ENCODE peak calls at places on chromosomes 5 and 9, in ten cellular contexts. One of them, this sample, is unnamed.
A peak's percentile ranks its signal among the peaks of the same experiment; 100 is the strongest.

GRCh38 chr9:77495834-77496671 is 152.1 kb downstream of the GNA14 start:
- DNase-seq in RWPE2: no peak
- DNase-seq in fibroblast of lung: peak; percentile 83
- DNase-seq in kidney: no peak
- DNase-seq in neural progenitor cell: no peak
- DNase-seq in brain microvascular endothelial cell: peak; percentile 59
- DNase-seq in Peyer's patch: no peak
- DNase-seq in epithelial cell of esophagus: peak; percentile 15
- DNase-seq in BE2C: no peak
- DNase-seq in B cell: no peak
- DNase-seq in this sample: no peak

GRCh38 chr5:65951330-65951729 is 25.0 kb downstream of the ERBIN start:
- DNase-seq in brain microvascular endothelial cell: no peak
- DNase-seq in kidney: no peak
- DNase-seq in neural progenitor cell: no peak
- DNase-seq in B cell: no peak
- DNase-seq in epithelial cell of esophagus: no peak
- DNase-seq in RWPE2: no peak
- DNase-seq in BE2C: no peak
- DNase-seq in Peyer's patch: no peak
- DNase-seq in fibroblast of lung: no peak
- DNase-seq in this sample: no peak

GRCh38 chr9:98040212-98040611 is 16.3 kb upstream of the NANS start:
- DNase-seq in brain microvascular endothelial cell: no peak
- DNase-seq in RWPE2: no peak
- DNase-seq in Peyer's patch: no peak
- DNase-seq in fibroblast of lung: no peak
- DNase-seq in epithelial cell of esophagus: no peak
- DNase-seq in BE2C: no peak
- DNase-seq in B cell: no peak
- DNase-seq in kidney: no peak
- DNase-seq in neural progenitor cell: no peak
- DNase-seq in this sample: no peak

GRCh38 chr5:146249801-146250200 is 46.4 kb downstream of the RBM27 start:
- DNase-seq in epithelial cell of esophagus: no peak
- DNase-seq in BE2C: no peak
- DNase-seq in kidney: no peak
- DNase-seq in Peyer's patch: no peak
- DNase-seq in B cell: peak; percentile 15
- DNase-seq in brain microvascular endothelial cell: no peak
- DNase-seq in RWPE2: no peak
- DNase-seq in neural progenitor cell: no peak
- DNase-seq in fibroblast of lung: no peak
- DNase-seq in this sample: peak; percentile 5

GRCh38 chr9:86939896-86940295 is 7.4 kb downstream of the GAS1 start:
- DNase-seq in kidney: no peak
- DNase-seq in neural progenitor cell: no peak
- DNase-seq in epithelial cell of esophagus: no peak
- DNase-seq in B cell: no peak
- DNase-seq in fibroblast of lung: no peak
- DNase-seq in RWPE2: no peak
- DNase-seq in Peyer's patch: no peak
- DNase-seq in BE2C: no peak
- DNase-seq in brain microvascular endothelial cell: no peak
- DNase-seq in this sample: no peak

GRCh38 chr9:33719581-33720374 is 75.6 kb upstream of the PRSS3 start:
- DNase-seq in BE2C: peak; percentile 59
- DNase-seq in neural progenitor cell: peak; percentile 56
- DNase-seq in fibroblast of lung: no peak
- DNase-seq in epithelial cell of esophagus: peak; percentile 40
- DNase-seq in RWPE2: no peak
- DNase-seq in B cell: peak; percentile 26
- DNase-seq in Peyer's patch: no peak
- DNase-seq in kidney: no peak
- DNase-seq in brain microvascular endothelial cell: no peak
- DNase-seq in this sample: no peak

GRCh38 chr5:151601376-151601775 is 10.2 kb upstream of the FAT2 start:
- DNase-seq in B cell: no peak
- DNase-seq in Peyer's patch: no peak
- DNase-seq in kidney: no peak
- DNase-seq in neural progenitor cell: no peak
- DNase-seq in BE2C: no peak
- DNase-seq in brain microvascular endothelial cell: no peak
- DNase-seq in epithelial cell of esophagus: no peak
- DNase-seq in fibroblast of lung: no peak
- DNase-seq in RWPE2: no peak
- DNase-seq in this sample: no peak

GRCh38 chr9:69295872-69296562 is 29.0 kb upstream of the ENTREP1 start:
- DNase-seq in epithelial cell of esophagus: peak; percentile 42
- DNase-seq in BE2C: no peak
- DNase-seq in neural progenitor cell: no peak
- DNase-seq in kidney: no peak
- DNase-seq in B cell: no peak
- DNase-seq in brain microvascular endothelial cell: no peak
- DNase-seq in RWPE2: no peak
- DNase-seq in Peyer's patch: no peak
- DNase-seq in fibroblast of lung: no peak
- DNase-seq in this sample: no peak

GRCh38 chr5:175609504-175609903 is 48.4 kb upstream of the HRH2 start:
- DNase-seq in brain microvascular endothelial cell: no peak
- DNase-seq in BE2C: no peak
- DNase-seq in kidney: no peak
- DNase-seq in Peyer's patch: no peak
- DNase-seq in B cell: no peak
- DNase-seq in epithelial cell of esophagus: no peak
- DNase-seq in fibroblast of lung: no peak
- DNase-seq in neural progenitor cell: no peak
- DNase-seq in RWPE2: no peak
- DNase-seq in this sample: no peak

GRCh38 chr9:135501261-135502167 is 1.0 kb downstream of the MRPS2 start:
- DNase-seq in neural progenitor cell: no peak
- DNase-seq in B cell: peak; percentile 61
- DNase-seq in Peyer's patch: no peak
- DNase-seq in RWPE2: peak; percentile 36
- DNase-seq in kidney: peak; percentile 69
- DNase-seq in fibroblast of lung: no peak
- DNase-seq in epithelial cell of esophagus: no peak
- DNase-seq in BE2C: peak; percentile 69
- DNase-seq in brain microvascular endothelial cell: no peak
- DNase-seq in this sample: no peak

GRCh38 chr5:18745591-18745987 is 1111.3 kb downstream of the TAF11L14 start:
- DNase-seq in Peyer's patch: no peak
- DNase-seq in B cell: no peak
- DNase-seq in fibroblast of lung: no peak
- DNase-seq in BE2C: no peak
- DNase-seq in brain microvascular endothelial cell: no peak
- DNase-seq in neural progenitor cell: no peak
- DNase-seq in kidney: peak; percentile 53
- DNase-seq in RWPE2: no peak
- DNase-seq in epithelial cell of esophagus: no peak
- DNase-seq in this sample: no peak

GRCh38 chr9:120308495-120308894 is 271.5 kb downstream of the CDK5RAP2 start:
- DNase-seq in neural progenitor cell: no peak
- DNase-seq in fibroblast of lung: no peak
- DNase-seq in Peyer's patch: no peak
- DNase-seq in B cell: no peak
- DNase-seq in brain microvascular endothelial cell: no peak
- DNase-seq in kidney: no peak
- DNase-seq in RWPE2: no peak
- DNase-seq in BE2C: no peak
- DNase-seq in epithelial cell of esophagus: peak; percentile 14
- DNase-seq in this sample: no peak

GRCh38 chr5:30100148-30100547 is 1093.3 kb upstream of the CDH6 start:
- DNase-seq in Peyer's patch: no peak
- DNase-seq in BE2C: no peak
- DNase-seq in epithelial cell of esophagus: no peak
- DNase-seq in B cell: no peak
- DNase-seq in RWPE2: no peak
- DNase-seq in fibroblast of lung: peak; percentile 17
- DNase-seq in neural progenitor cell: no peak
- DNase-seq in brain microvascular endothelial cell: no peak
- DNase-seq in kidney: no peak
- DNase-seq in this sample: no peak

GRCh38 chr9:125990793-125991220 is 243.6 kb downstream of the PBX3 start:
- DNase-seq in brain microvascular endothelial cell: no peak
- DNase-seq in kidney: peak; percentile 52
- DNase-seq in epithelial cell of esophagus: no peak
- DNase-seq in RWPE2: peak; percentile 44
- DNase-seq in fibroblast of lung: no peak
- DNase-seq in BE2C: peak; percentile 76
- DNase-seq in neural progenitor cell: no peak
- DNase-seq in Peyer's patch: no peak
- DNase-seq in B cell: no peak
- DNase-seq in this sample: no peak

GRCh38 chr9:38068616-38068865 is 486 bp downstream of the SHB start:
- DNase-seq in RWPE2: no peak
- DNase-seq in BE2C: peak; percentile 62
- DNase-seq in Peyer's patch: peak; percentile 29
- DNase-seq in B cell: peak; percentile 79
- DNase-seq in brain microvascular endothelial cell: no peak
- DNase-seq in fibroblast of lung: peak; percentile 62
- DNase-seq in neural progenitor cell: no peak
- DNase-seq in epithelial cell of esophagus: peak; percentile 64
- DNase-seq in kidney: no peak
- DNase-seq in this sample: no peak

GRCh38 chr5:59407967-59408366 is 485.6 kb downstream of the PDE4D start:
- DNase-seq in brain microvascular endothelial cell: no peak
- DNase-seq in Peyer's patch: no peak
- DNase-seq in kidney: no peak
- DNase-seq in epithelial cell of esophagus: no peak
- DNase-seq in RWPE2: no peak
- DNase-seq in B cell: no peak
- DNase-seq in BE2C: no peak
- DNase-seq in fibroblast of lung: no peak
- DNase-seq in neural progenitor cell: no peak
- DNase-seq in this sample: no peak

DNA sequence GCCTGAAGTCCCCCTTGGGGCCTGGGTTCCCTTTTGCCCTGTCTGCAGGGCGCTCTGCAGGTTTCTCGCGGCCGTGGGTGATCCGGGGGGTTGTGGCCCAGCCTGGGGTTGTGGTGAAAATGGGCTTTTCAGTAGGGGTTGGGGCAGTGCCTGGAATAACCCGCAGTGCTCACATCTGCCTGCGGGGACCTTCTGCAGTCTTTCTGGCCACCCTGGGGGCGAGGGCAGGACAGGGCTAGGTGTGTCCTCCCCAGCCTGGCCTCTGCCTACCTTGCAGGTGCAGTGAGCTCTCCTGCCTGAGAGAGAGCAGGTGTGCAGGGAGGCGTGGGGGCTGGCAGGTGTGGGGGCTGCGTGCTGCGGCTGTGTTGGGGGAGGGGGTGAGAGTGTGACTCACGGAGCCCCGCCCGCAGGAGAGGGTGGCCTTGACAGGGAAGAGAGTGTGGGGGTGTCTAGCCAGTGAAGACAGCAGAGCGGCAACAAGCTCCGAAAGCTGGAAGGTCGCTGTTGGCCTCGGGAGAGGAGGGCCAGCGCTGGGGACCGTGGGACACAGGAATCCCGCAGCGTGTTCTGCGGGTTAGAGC is 131.4 kb downstream of the MRPL36 start:
- DNase-seq in BE2C: no peak
- DNase-seq in kidney: peak; percentile 70
- DNase-seq in epithelial cell of esophagus: no peak
- DNase-seq in neural progenitor cell: peak; percentile 44
- DNase-seq in RWPE2: no peak
- DNase-seq in B cell: no peak
- DNase-seq in Peyer's patch: peak; percentile 6
- DNase-seq in fibroblast of lung: no peak
- DNase-seq in brain microvascular endothelial cell: no peak
- DNase-seq in this sample: no peak
- TF ChIP-seq CTCF in BE2C: peak; percentile 12
- TF ChIP-seq CTCF in kidney: no peak
- TF ChIP-seq CTCF in epithelial cell of esophagus: no peak
- TF ChIP-seq CTCF in neural progenitor cell: peak; percentile 6
- TF ChIP-seq CTCF in RWPE2: no peak
- TF ChIP-seq CTCF in B cell: no peak
- TF ChIP-seq CTCF in Peyer's patch: no peak
- TF ChIP-seq CTCF in fibroblast of lung: no peak
- TF ChIP-seq CTCF in brain microvascular endothelial cell: no peak
- TF ChIP-seq CTCF in this sample: no peak

GRCh38 chr5:36734422-36734821 is 128.0 kb downstream of the SLC1A3 start:
- DNase-seq in BE2C: no peak
- DNase-seq in kidney: no peak
- DNase-seq in epithelial cell of esophagus: peak; percentile 48
- DNase-seq in neural progenitor cell: peak; percentile 34
- DNase-seq in fibroblast of lung: peak; percentile 13
- DNase-seq in Peyer's patch: no peak
- DNase-seq in B cell: no peak
- DNase-seq in RWPE2: no peak
- DNase-seq in brain microvascular endothelial cell: peak; percentile 19
- DNase-seq in this sample: no peak
- TF ChIP-seq CTCF in BE2C: peak; percentile 40
- TF ChIP-seq CTCF in kidney: no peak
- TF ChIP-seq CTCF in epithelial cell of esophagus: peak; percentile 41
- TF ChIP-seq CTCF in neural progenitor cell: peak; percentile 37
- TF ChIP-seq CTCF in fibroblast of lung: peak; percentile 33
- TF ChIP-seq CTCF in Peyer's patch: peak; percentile 49
- TF ChIP-seq CTCF in B cell: peak; percentile 13
- TF ChIP-seq CTCF in RWPE2: peak; percentile 46
- TF ChIP-seq CTCF in brain microvascular endothelial cell: peak; percentile 42
- TF ChIP-seq CTCF in this sample: no peak

DNA sequence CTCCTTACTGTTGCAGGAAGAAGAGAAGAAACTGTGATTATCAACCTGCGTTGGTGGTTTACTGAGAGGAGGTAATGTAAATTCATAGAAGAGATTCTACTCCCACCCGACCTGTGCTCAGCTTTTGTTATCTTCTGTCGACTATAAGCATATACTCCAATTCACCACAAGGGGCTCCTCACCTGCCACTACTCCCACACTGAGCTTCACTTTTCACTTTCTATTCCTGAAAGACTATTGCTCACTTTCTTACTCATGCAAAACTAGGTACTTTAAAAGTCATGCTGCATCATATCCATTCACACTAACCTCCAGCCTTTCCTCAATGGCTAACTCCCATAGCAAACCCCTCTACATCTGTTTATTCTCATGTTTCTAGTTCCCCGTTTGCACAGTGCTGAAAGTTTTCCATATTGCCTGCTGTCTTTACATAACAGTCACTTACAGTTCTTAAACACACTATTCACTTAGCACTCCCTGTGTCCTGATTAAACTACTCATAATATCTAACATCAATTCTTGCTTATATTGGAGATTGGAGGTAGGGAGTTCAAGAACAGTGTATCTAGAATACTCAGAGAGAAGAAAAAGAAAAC is 1062.6 kb downstream of the NR2F1-AS1 start:
- DNase-seq in Peyer's patch: no peak
- DNase-seq in fibroblast of lung: peak; percentile 59
- DNase-seq in neural progenitor cell: peak; percentile 46
- DNase-seq in B cell: no peak
- DNase-seq in RWPE2: no peak
- DNase-seq in epithelial cell of esophagus: peak; percentile 79
- DNase-seq in brain microvascular endothelial cell: peak; percentile 32
- DNase-seq in kidney: no peak
- DNase-seq in BE2C: peak; percentile 28
- DNase-seq in this sample: peak; percentile 21
- TF ChIP-seq CTCF in Peyer's patch: peak; percentile 30
- TF ChIP-seq CTCF in fibroblast of lung: peak; percentile 64
- TF ChIP-seq CTCF in neural progenitor cell: peak; percentile 63
- TF ChIP-seq CTCF in B cell: no peak
- TF ChIP-seq CTCF in RWPE2: peak; percentile 86
- TF ChIP-seq CTCF in epithelial cell of esophagus: peak; percentile 86
- TF ChIP-seq CTCF in brain microvascular endothelial cell: peak; percentile 78
- TF ChIP-seq CTCF in kidney: peak; percentile 70
- TF ChIP-seq CTCF in BE2C: peak; percentile 86
- TF ChIP-seq CTCF in this sample: peak; percentile 71

GRCh38 chr9:90874194-90874593 is 72.6 kb downstream of the SYK start:
- DNase-seq in BE2C: no peak
- DNase-seq in kidney: no peak
- DNase-seq in B cell: no peak
- DNase-seq in neural progenitor cell: no peak
- DNase-seq in fibroblast of lung: no peak
- DNase-seq in brain microvascular endothelial cell: no peak
- DNase-seq in Peyer's patch: no peak
- DNase-seq in RWPE2: no peak
- DNase-seq in epithelial cell of esophagus: no peak
- DNase-seq in this sample: no peak
- TF ChIP-seq CTCF in BE2C: peak; percentile 28
- TF ChIP-seq CTCF in kidney: no peak
- TF ChIP-seq CTCF in B cell: no peak
- TF ChIP-seq CTCF in neural progenitor cell: peak; percentile 27
- TF ChIP-seq CTCF in fibroblast of lung: no peak
- TF ChIP-seq CTCF in brain microvascular endothelial cell: no peak
- TF ChIP-seq CTCF in Peyer's patch: no peak
- TF ChIP-seq CTCF in RWPE2: peak; percentile 8
- TF ChIP-seq CTCF in epithelial cell of esophagus: peak; percentile 19
- TF ChIP-seq CTCF in this sample: peak; percentile 6

This sample was measured in GM12864.